ENCODE peak calls at places on chromosomes 4 and X, in nine cellular contexts. Z is CD8-positive, alpha-beta memory T cell; P is IMR-90; W is heart left ventricle; I is GM23248; V is Panc1; J is Peyer's patch; K is adrenal gland; C is CD4-positive, alpha-beta memory T cell. E is an unnamed sample. For H3K9me3 and H3K4me1, the result is how much of the 10 kb centered on the place peaks cover.

GRCh38 chr4:138494931-138495330 is 252.8 kb upstream of the SLC7A11 start:
- DNase-seq in Z (no peak), P (peak), W (no peak), I (peak), V (no peak), J (no peak), K (no peak), C (no peak), E (no peak)

GRCh38 chr4:25816591-25817058 is 46.2 kb downstream of the SEL1L3 start:
- DNase-seq in Z (no peak), P (no peak), W (no peak), I (no peak), V (no peak), J (no peak), K (no peak), C (no peak), E (no peak)

GRCh38 chr4:124722069-124722468 is 9.5 kb upstream of the ANKRD50 start:
- DNase-seq in Z (no peak), P (peak), W (no peak), I (peak), V (no peak), J (no peak), K (no peak), C (no peak), E (no peak)

GRCh38 chr4:6749340-6750171 is 33.0 kb upstream of the KIAA0232 start:
- DNase-seq in Z (peak), P (peak), W (no peak), I (peak), V (no peak), J (peak), K (peak), C (no peak), E (peak)

GRCh38 chrX:71364221-71364620 is 1.9 kb upstream of the TAF1 start:
- DNase-seq in Z (no peak), P (no peak), W (no peak), I (no peak), V (no peak), J (no peak), K (no peak), C (no peak), E (no peak)

GRCh38 chr4:150381026-150381425 is 200.9 kb upstream of the MAB21L2 start:
- DNase-seq in Z (no peak), P (no peak), W (no peak), I (no peak), V (no peak), J (no peak), K (no peak), C (no peak), E (no peak)

GRCh38 chr4:159075531-159075932 is 27.3 kb upstream of the RAPGEF2 start:
- DNase-seq in Z (no peak), P (no peak), W (no peak), I (peak), V (no peak), J (no peak), K (no peak), C (no peak), E (no peak)

GRCh38 chr4:137213372-137214173 is 318.7 kb downstream of the PCDH18 start:
- DNase-seq in Z (no peak), P (peak), W (no peak), I (peak), V (no peak), J (no peak), K (no peak), C (no peak), E (no peak)

GRCh38 chrX:3679669-3680068 is 33.8 kb downstream of the PRKX start:
- DNase-seq in Z (no peak), P (no peak), W (no peak), I (no peak), V (no peak), J (no peak), K (no peak), C (no peak), E (no peak)

GRCh38 chr4:1766336-1767057 is 26.6 kb upstream of the FGFR3 start:
- DNase-seq in Z (no peak), P (no peak), W (no peak), I (no peak), V (no peak), J (no peak), K (peak), C (no peak), E (no peak)

GRCh38 chr4:155578726-155579385 is 87.8 kb upstream of the GUCY1A1 start:
- DNase-seq in Z (no peak), P (no peak), W (no peak), I (peak), V (no peak), J (no peak), K (no peak), C (no peak), E (no peak)

GRCh38 chrX:65993915-65994460 is 45.9 kb downstream of the VSIG4 start:
- DNase-seq in Z (no peak), P (no peak), W (no peak), I (no peak), V (no peak), J (no peak), K (no peak), C (no peak), E (no peak)

GRCh38 chr4:8507624-8508023 is 67.0 kb downstream of the TRMT44 start:
- DNase-seq in Z (no peak), P (no peak), W (no peak), I (peak), V (no peak), J (no peak), K (no peak), C (no peak), E (no peak)

GRCh38 chrX:119605398-119605738 is 856 bp downstream of the NKRF start:
- DNase-seq in Z (peak), P (no peak), W (peak), I (peak), V (no peak), J (no peak), K (peak), C (no peak), E (no peak)

GRCh38 chr4:169089004-169089403 is 78.9 kb upstream of the CBR4 start:
- DNase-seq in Z (no peak), P (no peak), W (no peak), I (no peak), V (no peak), J (no peak), K (no peak), C (no peak), E (no peak)

GRCh38 chr4:53956053-53956452 is 108.4 kb downstream of the CHIC2 start:
- DNase-seq in Z (no peak), P (no peak), W (no peak), I (no peak), V (no peak), J (no peak), K (no peak), C (no peak), E (no peak)

GRCh38 chrX:119325456-119325855 is 73.7 kb upstream of the SLC25A43 start:
- DNase-seq in Z (no peak), P (no peak), W (no peak), I (peak), V (no peak), J (no peak), K (no peak), C (no peak), E (no peak)

GRCh38 chr4:16860506-16860905 is 37.9 kb downstream of the LDB2 start:
- DNase-seq in Z (no peak), P (peak), W (no peak), I (peak), V (no peak), J (no peak), K (no peak), C (no peak), E (no peak)

GRCh38 chr4:168743576-168743975 is 246.7 kb downstream of the PALLD start:
- DNase-seq in Z (no peak), P (peak), W (no peak), I (no peak), V (no peak), J (no peak), K (no peak), C (no peak), E (no peak)

GRCh38 chr4:116598980-116599789 is 486.2 kb downstream of the TRAM1L1 start:
- DNase-seq in Z (peak), P (no peak), W (no peak), I (no peak), V (no peak), J (no peak), K (no peak), C (no peak), E (no peak)

GRCh38 chr4:3628868-3629175 is 96.6 kb upstream of the LRPAP1 start:
- DNase-seq in Z (peak), P (no peak), W (no peak), I (no peak), V (no peak), J (peak), K (no peak), C (no peak), E (no peak)

GRCh38 chrX:28177202-28177601 is 196.0 kb upstream of the DCAF8L1 start:
- DNase-seq in Z (no peak), P (no peak), W (no peak), I (no peak), V (no peak), J (no peak), K (no peak), C (no peak), E (no peak)

GRCh38 chr4:84727491-84727890 is 144.6 kb downstream of the CDS1 start:
- DNase-seq in Z (no peak), P (no peak), W (no peak), I (no peak), V (no peak), J (no peak), K (no peak), C (no peak), E (no peak)

GRCh38 chr4:184216436-184217004 is 1.2 kb downstream of the ENPP6 start:
- DNase-seq in Z (no peak), P (no peak), W (no peak), I (no peak), V (no peak), J (no peak), K (no peak), C (no peak), E (no peak)
- H3K9me3 ChIP-seq in Z (under half), P (under half), W (under half), I (under half), V (under half), J (under half), K (under half), C (under half), E (under half)

GRCh38 chr4:147481577-147482109 is 746 bp downstream of the EDNRA start:
- DNase-seq in Z (no peak), P (no peak), W (peak), I (peak), V (no peak), J (no peak), K (no peak), C (no peak), E (no peak)

GRCh38 chr4:147488551-147488950 is 7.7 kb downstream of the EDNRA start:
- DNase-seq in Z (no peak), P (peak), W (no peak), I (peak), V (no peak), J (no peak), K (no peak), C (no peak), E (no peak)

GRCh38 chr4:147487616-147488015 is 6.7 kb downstream of the EDNRA start:
- DNase-seq in Z (no peak), P (no peak), W (no peak), I (no peak), V (no peak), J (no peak), K (no peak), C (no peak), E (no peak)

GRCh38 chr4:147482281-147482680 is 1.4 kb downstream of the EDNRA start:
- DNase-seq in Z (no peak), P (no peak), W (no peak), I (no peak), V (no peak), J (no peak), K (no peak), C (no peak), E (no peak)

DNA sequence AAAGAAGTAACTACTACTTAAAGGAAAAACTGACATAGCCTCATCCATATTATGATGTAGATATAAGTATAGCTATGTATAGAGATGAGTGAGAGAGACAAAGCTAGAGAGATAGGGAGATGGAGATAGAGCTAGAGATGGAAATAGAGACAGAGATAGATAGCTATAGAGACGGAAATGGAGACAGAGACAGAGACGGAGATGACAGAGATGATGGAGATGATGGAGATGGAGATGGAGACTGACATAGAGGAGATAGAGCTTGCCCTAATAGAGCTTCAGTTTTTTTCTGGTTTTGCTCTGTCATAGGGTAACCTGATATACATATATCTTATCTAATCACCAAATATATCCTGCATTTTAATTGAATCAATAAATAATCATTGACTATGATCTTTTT is 4.3 kb downstream of the EDNRA start:
- DNase-seq in Z (no peak), P (no peak), W (no peak), I (no peak), V (no peak), J (no peak), K (no peak), C (no peak), E (no peak)
- H3K27ac ChIP-seq in Z (no peak), P (no peak), W (no peak), I (no peak), V (no peak), J (no peak), K (no peak), C (no peak), E (no peak)

GRCh38 chrX:81021478-81021877 is 180.2 kb downstream of the HMGN5 start:
- DNase-seq in Z (no peak), P (no peak), W (no peak), I (no peak), V (no peak), J (no peak), K (no peak), C (no peak), E (no peak)
- H3K4me1 ChIP-seq in Z (under half), P (under half), W (under half), I (under half), V (under half), J (under half), K (under half), C (under half), E (under half)

GRCh38 chrX:146581981-146582712 is 227.4 kb upstream of the CXorf51B start:
- DNase-seq in Z (no peak), P (no peak), W (no peak), I (no peak), V (no peak), J (no peak), K (no peak), C (no peak), E (no peak)
- H3K9me3 ChIP-seq in Z (under half), P (under half), W (under half), I (under half), V (under half), J (under half), K (under half), C (under half), E (under half)

GRCh38 chr4:59200992-59201391 is 1999.1 kb upstream of the ADGRL3 start:
- DNase-seq in Z (no peak), P (no peak), W (no peak), I (no peak), V (no peak), J (no peak), K (no peak), C (no peak), E (no peak)

DNA sequence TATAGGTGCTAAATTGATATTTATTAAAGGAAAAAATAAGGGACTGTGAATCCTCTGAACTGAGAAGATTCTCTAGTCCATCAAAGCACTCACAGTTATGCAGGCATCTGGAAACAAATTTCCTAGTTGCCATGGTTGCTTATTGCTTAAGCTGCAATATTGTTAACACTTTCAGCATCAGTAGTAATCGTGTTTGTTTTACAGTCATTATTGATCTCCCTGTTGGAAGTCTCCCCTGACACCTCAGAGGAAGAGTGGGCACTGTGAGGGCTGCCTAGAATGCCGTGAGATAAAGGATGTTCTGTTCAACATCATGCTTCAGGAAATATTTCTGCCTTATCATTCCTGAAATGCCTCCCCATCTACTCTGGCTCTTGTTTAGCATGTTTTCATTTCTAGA is 2004.3 kb upstream of the ADGRL3 start:
- DNase-seq in Z (no peak), P (no peak), W (no peak), I (no peak), V (no peak), J (no peak), K (no peak), C (no peak), E (no peak)
- H3K27ac ChIP-seq in Z (no peak), P (no peak), W (no peak), I (no peak), V (no peak), J (no peak), K (no peak), C (no peak), E (no peak)

GRCh38 chr4:87853108-87853507 is 20.3 kb downstream of the MEPE start:
- DNase-seq in Z (no peak), P (peak), W (no peak), I (peak), V (no peak), J (no peak), K (no peak), C (no peak), E (no peak)

GRCh38 chr4:87849612-87850011 is 16.8 kb downstream of the MEPE start:
- DNase-seq in Z (no peak), P (peak), W (no peak), I (no peak), V (no peak), J (no peak), K (no peak), C (no peak), E (no peak)

GRCh38 chr4:87853891-87854290 is 21.1 kb downstream of the MEPE start:
- DNase-seq in Z (no peak), P (no peak), W (no peak), I (no peak), V (no peak), J (no peak), K (no peak), C (no peak), E (no peak)

GRCh38 chr4:87851332-87851731 is 18.6 kb downstream of the MEPE start:
- DNase-seq in Z (no peak), P (no peak), W (no peak), I (no peak), V (no peak), J (no peak), K (no peak), C (no peak), E (peak)

DNA sequence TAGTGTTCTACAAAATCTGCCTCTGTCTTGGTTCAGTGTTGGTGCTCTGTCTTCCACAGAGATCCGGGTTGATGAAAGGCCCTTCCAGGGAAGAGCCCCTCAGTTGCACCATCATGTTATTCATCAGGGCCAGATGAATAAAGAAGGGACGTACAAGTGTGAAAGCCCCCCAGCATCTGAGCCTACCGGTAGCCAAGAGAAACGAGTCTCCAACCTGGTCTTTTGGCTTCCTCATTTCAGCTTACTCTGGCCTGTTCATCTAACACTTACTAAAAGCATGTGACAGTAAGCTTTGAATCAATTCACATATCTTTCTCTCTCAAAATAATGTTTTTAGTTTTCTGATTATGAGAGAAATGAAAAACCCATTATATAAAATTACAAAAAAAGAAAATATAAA is 19.2 kb downstream of the MEPE start:
- DNase-seq in Z (no peak), P (no peak), W (no peak), I (no peak), V (no peak), J (no peak), K (no peak), C (no peak), E (no peak)
- H3K4me1 ChIP-seq in Z (under half), P (under half), W (under half), I (under half), V (under half), J (under half), K (under half), C (under half), E (under half)

DNA sequence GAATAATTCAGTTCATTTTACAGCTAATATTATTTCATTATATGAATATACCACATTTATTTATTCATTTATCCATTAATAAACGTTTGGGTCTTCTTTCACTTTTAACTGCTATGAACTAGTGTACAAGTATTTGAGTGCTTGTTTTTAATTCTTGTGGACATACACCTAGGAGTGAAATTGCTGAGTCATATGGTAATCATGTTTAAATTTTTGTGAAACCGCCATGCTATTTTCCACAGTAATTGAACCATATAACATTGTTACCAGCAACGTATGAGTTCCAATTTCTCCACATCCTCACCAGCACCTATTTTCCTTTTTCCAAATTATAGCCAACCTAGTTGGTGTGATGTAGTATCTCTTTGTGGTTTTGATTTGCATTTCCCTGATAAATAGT is 388.2 kb downstream of the MAGEE1 start:
- DNase-seq in Z (no peak), P (no peak), W (no peak), I (no peak), V (no peak), J (no peak), K (no peak), C (no peak), E (no peak)
- H3K9me3 ChIP-seq in Z (under half), P (under half), W (under half), I (under half), V (under half), J (under half), K (under half), C (under half), E (under half)

GRCh38 chr4:87493147-87493546 is 36.0 kb downstream of the SPARCL1 start:
- DNase-seq in Z (no peak), P (no peak), W (no peak), I (no peak), V (no peak), J (no peak), K (no peak), C (no peak), E (no peak)

GRCh38 chr4:87489678-87490077 is 39.5 kb downstream of the SPARCL1 start:
- DNase-seq in Z (no peak), P (no peak), W (no peak), I (peak), V (no peak), J (no peak), K (no peak), C (no peak), E (no peak)

GRCh38 chr4:87490664-87491369 is 38.4 kb downstream of the SPARCL1 start:
- DNase-seq in Z (no peak), P (no peak), W (no peak), I (no peak), V (no peak), J (no peak), K (no peak), C (no peak), E (no peak)

GRCh38 chr4:87491436-87491835 is 37.7 kb downstream of the SPARCL1 start:
- DNase-seq in Z (no peak), P (no peak), W (no peak), I (no peak), V (no peak), J (no peak), K (no peak), C (no peak), E (no peak)

DNA sequence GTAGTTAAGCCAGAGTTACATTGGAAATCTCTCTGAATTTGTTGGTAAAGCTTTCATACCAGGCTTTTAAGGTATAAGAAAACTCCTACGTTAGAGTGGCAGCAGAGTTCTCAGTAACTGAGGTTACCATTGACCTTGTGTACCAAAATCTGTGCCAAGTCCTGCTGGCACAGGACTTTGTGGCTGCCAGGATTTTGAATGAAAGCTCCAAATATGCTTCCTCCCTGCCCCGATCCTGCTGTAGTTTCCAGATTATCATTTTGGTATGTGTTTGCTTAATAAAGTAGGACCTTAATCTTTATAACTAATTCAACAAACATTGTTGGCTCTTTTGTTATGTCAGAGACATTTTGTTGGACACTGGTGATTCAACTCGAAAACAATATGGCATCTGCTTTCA is 36.6 kb downstream of the SPARCL1 start:
- DNase-seq in Z (no peak), P (no peak), W (no peak), I (no peak), V (no peak), J (no peak), K (no peak), C (no peak), E (no peak)
- H3K27ac ChIP-seq in Z (no peak), P (no peak), W (no peak), I (no peak), V (no peak), J (no peak), K (no peak), C (no peak), E (peak)

E was measured in gastrocnemius medialis.